ENCODE peak calls at places on chromosomes 7 and 10, in six cellular contexts. One of them, this sample, is unnamed.

GRCh38 chr7:119270045-119270464 is 1002.9 kb upstream of the KCND2 start:
- DNase-seq in mammary epithelial cell: peak
- DNase-seq in prostate gland: no peak
- DNase-seq in progenitor cell of endocrine pancreas: no peak
- DNase-seq in psoas muscle: no peak
- DNase-seq in PC-3: peak
- DNase-seq in this sample: peak

GRCh38 chr7:28002638-28003037 is 178.0 kb downstream of the JAZF1 start:
- DNase-seq in mammary epithelial cell: peak
- DNase-seq in prostate gland: no peak
- DNase-seq in progenitor cell of endocrine pancreas: no peak
- DNase-seq in psoas muscle: no peak
- DNase-seq in PC-3: peak
- DNase-seq in this sample: no peak

GRCh38 chr7:101688183-101688831 is 59.2 kb upstream of the MYL10 start:
- DNase-seq in mammary epithelial cell: peak
- DNase-seq in prostate gland: peak
- DNase-seq in progenitor cell of endocrine pancreas: peak
- DNase-seq in psoas muscle: peak
- DNase-seq in PC-3: peak
- DNase-seq in this sample: peak

GRCh38 chr10:93447019-93447418 is 35.1 kb downstream of the MYOF start:
- DNase-seq in mammary epithelial cell: no peak
- DNase-seq in prostate gland: no peak
- DNase-seq in progenitor cell of endocrine pancreas: no peak
- DNase-seq in psoas muscle: no peak
- DNase-seq in PC-3: no peak
- DNase-seq in this sample: no peak

GRCh38 chr7:1526271-1526754 is 4.2 kb upstream of the MAFK start:
- DNase-seq in mammary epithelial cell: no peak
- DNase-seq in prostate gland: no peak
- DNase-seq in progenitor cell of endocrine pancreas: no peak
- DNase-seq in psoas muscle: no peak
- DNase-seq in PC-3: peak
- DNase-seq in this sample: no peak

GRCh38 chr10:995559-995926 is 7.3 kb downstream of the GTPBP4 start:
- DNase-seq in mammary epithelial cell: no peak
- DNase-seq in prostate gland: no peak
- DNase-seq in progenitor cell of endocrine pancreas: no peak
- DNase-seq in psoas muscle: no peak
- DNase-seq in PC-3: no peak
- DNase-seq in this sample: no peak

GRCh38 chr7:130365511-130366441 is 14.5 kb upstream of the CPA1 start:
- DNase-seq in mammary epithelial cell: peak
- DNase-seq in prostate gland: no peak
- DNase-seq in progenitor cell of endocrine pancreas: peak
- DNase-seq in psoas muscle: peak
- DNase-seq in PC-3: peak
- DNase-seq in this sample: no peak

GRCh38 chr7:82234457-82235049 is 209.0 kb downstream of the CACNA2D1 start:
- DNase-seq in mammary epithelial cell: no peak
- DNase-seq in prostate gland: peak
- DNase-seq in progenitor cell of endocrine pancreas: no peak
- DNase-seq in psoas muscle: no peak
- DNase-seq in PC-3: peak
- DNase-seq in this sample: peak

GRCh38 chr7:13921062-13921461 is 68.4 kb downstream of the ETV1 start:
- DNase-seq in mammary epithelial cell: no peak
- DNase-seq in prostate gland: no peak
- DNase-seq in progenitor cell of endocrine pancreas: no peak
- DNase-seq in psoas muscle: no peak
- DNase-seq in PC-3: no peak
- DNase-seq in this sample: no peak

GRCh38 chr7:127029823-127030222 is 222.9 kb downstream of the GRM8 start:
- DNase-seq in mammary epithelial cell: no peak
- DNase-seq in prostate gland: no peak
- DNase-seq in progenitor cell of endocrine pancreas: no peak
- DNase-seq in psoas muscle: no peak
- DNase-seq in PC-3: no peak
- DNase-seq in this sample: no peak

GRCh38 chr10:95509281-95509680 is 51.9 kb downstream of the SORBS1 start:
- DNase-seq in mammary epithelial cell: no peak
- DNase-seq in prostate gland: no peak
- DNase-seq in progenitor cell of endocrine pancreas: no peak
- DNase-seq in psoas muscle: no peak
- DNase-seq in PC-3: no peak
- DNase-seq in this sample: no peak

GRCh38 chr10:32317795-32318194 is 29.2 kb downstream of the EPC1 start:
- DNase-seq in mammary epithelial cell: no peak
- DNase-seq in prostate gland: no peak
- DNase-seq in progenitor cell of endocrine pancreas: no peak
- DNase-seq in psoas muscle: no peak
- DNase-seq in PC-3: no peak
- DNase-seq in this sample: no peak

DNA sequence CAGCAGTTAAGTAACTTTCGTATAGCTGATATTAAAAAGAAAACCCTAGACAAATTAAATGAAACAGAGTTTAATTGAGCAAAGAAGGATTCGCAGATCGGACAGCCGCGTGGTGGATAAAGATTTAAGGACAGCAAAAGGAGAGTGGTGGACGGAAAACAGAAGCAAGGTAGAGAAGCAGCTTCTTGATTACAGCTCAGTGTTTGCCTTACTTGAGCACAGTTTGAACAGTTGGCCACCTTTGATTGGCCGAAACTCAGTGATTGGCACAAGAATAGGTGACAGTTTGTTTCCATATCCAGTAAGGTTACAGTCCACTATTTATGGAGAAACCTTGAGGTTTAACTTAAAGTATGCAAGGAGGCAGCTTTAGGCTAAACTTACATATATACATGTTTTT is 231.7 kb downstream of the GALNT17 start:
- DNase-seq in mammary epithelial cell: no peak
- DNase-seq in prostate gland: no peak
- DNase-seq in progenitor cell of endocrine pancreas: no peak
- DNase-seq in psoas muscle: no peak
- DNase-seq in PC-3: no peak
- DNase-seq in this sample: no peak
- TF ChIP-seq CTCF in mammary epithelial cell: no peak
- TF ChIP-seq CTCF in prostate gland: no peak
- TF ChIP-seq CTCF in progenitor cell of endocrine pancreas: no peak
- TF ChIP-seq CTCF in psoas muscle: no peak
- TF ChIP-seq CTCF in PC-3: no peak
- TF ChIP-seq CTCF in this sample: no peak

DNA sequence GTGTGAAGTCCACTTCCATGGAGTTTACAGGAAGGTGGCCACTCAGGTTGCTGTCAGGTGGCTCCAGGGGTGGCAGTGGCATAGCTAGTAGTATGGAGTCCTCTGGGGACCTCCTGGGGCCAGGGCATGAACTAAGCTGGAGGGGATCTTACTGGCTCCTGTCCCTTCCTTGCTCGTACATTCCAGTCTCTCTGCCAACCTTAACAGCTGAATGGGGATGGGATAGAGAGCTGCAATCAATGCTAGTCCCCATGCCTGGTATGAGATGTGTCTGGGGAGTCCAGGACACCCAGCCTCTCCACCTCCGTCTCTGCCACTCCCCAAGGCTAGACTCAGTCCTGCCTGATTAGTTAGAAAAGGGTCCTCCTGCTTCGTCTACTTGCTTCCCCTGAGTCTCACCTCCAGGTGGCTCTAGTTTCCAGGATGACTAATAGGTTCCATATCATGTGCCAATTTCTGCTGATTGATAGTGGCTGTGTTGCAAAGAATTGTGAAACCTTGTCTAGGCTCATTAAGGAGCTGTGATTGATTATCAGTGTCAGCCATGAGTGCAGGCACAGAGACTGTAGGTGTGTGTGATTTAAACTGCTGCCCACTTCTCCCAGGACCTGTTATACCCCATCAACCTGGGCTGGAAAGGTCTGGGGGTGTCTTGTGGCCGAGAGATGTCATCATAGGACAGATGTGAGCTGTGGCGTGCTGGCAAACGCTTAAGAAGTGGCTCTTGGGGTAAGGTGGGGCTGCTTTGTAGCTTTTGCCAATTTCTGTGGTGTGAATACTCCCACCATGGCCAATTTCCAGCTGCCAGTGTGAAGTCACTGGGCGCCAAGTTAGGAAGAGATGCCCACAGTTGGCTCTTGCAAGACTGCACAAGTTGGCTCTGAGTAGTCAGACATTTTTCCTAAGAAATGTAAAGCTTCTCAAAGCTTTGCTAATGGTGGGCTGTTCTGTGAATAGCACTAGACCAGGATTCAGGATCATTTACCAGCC is 59.8 kb downstream of the COL13A1 start:
- DNase-seq in mammary epithelial cell: peak
- DNase-seq in prostate gland: no peak
- DNase-seq in progenitor cell of endocrine pancreas: no peak
- DNase-seq in psoas muscle: no peak
- DNase-seq in PC-3: peak
- DNase-seq in this sample: peak
- TF ChIP-seq CTCF in mammary epithelial cell: peak
- TF ChIP-seq CTCF in prostate gland: no peak
- TF ChIP-seq CTCF in progenitor cell of endocrine pancreas: peak
- TF ChIP-seq CTCF in psoas muscle: peak
- TF ChIP-seq CTCF in PC-3: peak
- TF ChIP-seq CTCF in this sample: no peak

DNA sequence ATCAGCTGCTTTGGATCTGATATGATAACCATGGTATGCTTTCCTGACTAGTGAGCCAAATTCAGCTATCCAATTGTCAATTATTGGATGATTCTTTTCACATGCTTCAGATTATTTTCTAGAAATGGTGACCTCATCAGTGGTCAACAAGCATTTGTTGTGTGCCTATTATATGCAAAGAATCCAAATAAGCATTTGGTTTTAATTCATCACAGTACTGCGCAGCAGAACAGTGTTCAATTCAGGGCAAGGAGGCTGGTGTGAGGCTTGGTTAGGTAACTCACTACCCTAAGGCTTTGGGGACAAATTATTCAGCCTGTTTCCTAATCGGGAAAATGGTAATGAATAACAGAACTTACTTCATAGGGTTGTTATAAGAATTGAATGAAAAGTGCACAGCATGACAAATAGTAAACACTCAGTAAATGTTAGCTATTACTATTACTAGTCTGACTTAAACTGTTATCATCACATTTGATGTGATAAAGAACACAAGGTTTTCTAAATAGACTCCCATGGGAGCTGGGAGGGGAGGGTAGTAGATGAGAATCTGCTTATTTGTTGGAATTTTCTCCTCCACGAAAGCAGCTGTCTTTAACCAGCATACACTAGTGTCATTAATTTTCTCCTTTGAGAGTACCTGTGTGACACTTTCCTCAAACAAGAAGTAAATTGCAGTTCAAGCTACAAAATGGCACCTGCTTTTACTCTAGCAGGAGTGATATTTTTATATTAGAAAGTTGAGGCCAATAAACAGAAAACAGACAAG is 200.3 kb downstream of the SKAP2 start:
- DNase-seq in mammary epithelial cell: no peak
- DNase-seq in prostate gland: no peak
- DNase-seq in progenitor cell of endocrine pancreas: no peak
- DNase-seq in psoas muscle: no peak
- DNase-seq in PC-3: no peak
- DNase-seq in this sample: no peak
- TF ChIP-seq CTCF in mammary epithelial cell: no peak
- TF ChIP-seq CTCF in prostate gland: no peak
- TF ChIP-seq CTCF in progenitor cell of endocrine pancreas: no peak
- TF ChIP-seq CTCF in psoas muscle: no peak
- TF ChIP-seq CTCF in PC-3: no peak
- TF ChIP-seq CTCF in this sample: no peak

GRCh38 chr7:135757719-135758411 is 9.3 kb upstream of the FAM180A start:
- DNase-seq in mammary epithelial cell: peak
- DNase-seq in prostate gland: no peak
- DNase-seq in progenitor cell of endocrine pancreas: no peak
- DNase-seq in psoas muscle: peak
- DNase-seq in PC-3: no peak
- DNase-seq in this sample: peak
- TF ChIP-seq CTCF in mammary epithelial cell: no peak
- TF ChIP-seq CTCF in prostate gland: no peak
- TF ChIP-seq CTCF in progenitor cell of endocrine pancreas: no peak
- TF ChIP-seq CTCF in psoas muscle: no peak
- TF ChIP-seq CTCF in PC-3: no peak
- TF ChIP-seq CTCF in this sample: no peak

GRCh38 chr10:75097666-75098285 is 13.7 kb upstream of the SAMD8 start:
- DNase-seq in mammary epithelial cell: no peak
- DNase-seq in prostate gland: no peak
- DNase-seq in progenitor cell of endocrine pancreas: no peak
- DNase-seq in psoas muscle: no peak
- DNase-seq in PC-3: peak
- DNase-seq in this sample: no peak
- TF ChIP-seq CTCF in mammary epithelial cell: peak
- TF ChIP-seq CTCF in prostate gland: no peak
- TF ChIP-seq CTCF in progenitor cell of endocrine pancreas: peak
- TF ChIP-seq CTCF in psoas muscle: no peak
- TF ChIP-seq CTCF in PC-3: peak
- TF ChIP-seq CTCF in this sample: no peak